ENCODE peak calls at places on chromosomes 12 and 14, in nine cellular contexts. X, J, U, W, A, F, R, H and T are unnamed samples.
A peak's percentile ranks its signal among the peaks of the same experiment; 100 is the strongest.

GRCh38 chr12:93177208-93178153 is 200.2 kb upstream of the NUDT4 start:
- DNase-seq in R (no peak), A (no peak), W (peak; percentile 5), F (no peak), J (no peak), X (no peak), U (no peak), H (peak; percentile 45), T (no peak)

GRCh38 chr12:49189731-49190314 is 943 bp upstream of the TUBA1A start:
- DNase-seq in J (no peak), F (no peak), A (no peak), H (no peak), R (no peak), X (no peak), W (no peak), U (no peak), T (no peak)

GRCh38 chr14:76919811-76920571 is 93.8 kb downstream of the LRRC74A start:
- DNase-seq in A (peak; percentile 67), H (peak; percentile 87), X (no peak), F (no peak), U (peak; percentile 86), W (peak; percentile 77), R (no peak), J (peak; percentile 53), T (no peak)

GRCh38 chr12:48972213-48973021 is 882 bp upstream of the WNT10B start:
- DNase-seq in A (peak; percentile 38), U (peak; percentile 38), W (peak; percentile 71), R (no peak), H (no peak), J (no peak), F (no peak), X (no peak), T (no peak)

GRCh38 chr14:53924754-53925153 is 31.9 kb downstream of the BMP4 start:
- DNase-seq in R (no peak), U (no peak), W (peak; percentile 22), H (peak; percentile 73), J (peak; percentile 95), X (peak; percentile 10), A (no peak), F (no peak), T (no peak)

GRCh38 chr14:20460458-20461229 is 590 bp downstream of the PIP4P1 start:
- DNase-seq in A (peak; percentile 76), F (no peak), H (peak; percentile 81), X (no peak), U (no peak), J (peak; percentile 35), R (peak; percentile 64), W (peak; percentile 20), T (peak; percentile 73)

GRCh38 chr14:55843718-55844403 is 263.9 kb downstream of the KTN1 start:
- DNase-seq in U (no peak), X (no peak), W (peak; percentile 38), H (no peak), R (no peak), J (peak; percentile 57), F (no peak), A (no peak), T (no peak)

GRCh38 chr12:131009595-131010270 is 56.0 kb downstream of the ADGRD1 start:
- DNase-seq in X (no peak), H (no peak), R (no peak), W (no peak), A (no peak), F (no peak), J (no peak), U (no peak), T (no peak)

GRCh38 chr12:113359133-113359938 is 949 bp downstream of the PLBD2 start:
- DNase-seq in W (peak; percentile 52), R (no peak), A (no peak), X (no peak), F (no peak), H (no peak), U (no peak), J (peak; percentile 23), T (no peak)

GRCh38 chr14:20644520-20644919 is 3.0 kb upstream of the OR6S1 start:
- DNase-seq in A (no peak), F (no peak), H (no peak), X (no peak), R (no peak), U (no peak), W (no peak), J (no peak), T (no peak)

GRCh38 chr12:89690925-89691324 is 17.7 kb downstream of the ATP2B1 start:
- DNase-seq in U (no peak), R (no peak), F (no peak), H (no peak), X (no peak), W (peak; percentile 51), J (no peak), A (no peak), T (no peak)

GRCh38 chr14:75559451-75560187 is 18.8 kb upstream of the FLVCR2 start:
- DNase-seq in X (no peak), J (peak; percentile 80), A (no peak), U (no peak), W (peak; percentile 75), R (peak; percentile 21), H (peak; percentile 57), F (no peak), T (no peak)

GRCh38 chr12:49962861-49963765 is 1.4 kb downstream of the AQP5 start:
- DNase-seq in J (peak; percentile 91), F (peak; percentile 63), H (no peak), R (no peak), W (peak; percentile 31), U (no peak), A (no peak), X (peak; percentile 29), T (no peak)

GRCh38 chr12:15719230-15719629 is 70.0 kb downstream of the EPS8 start:
- DNase-seq in R (no peak), X (no peak), J (peak; percentile 34), A (no peak), W (peak; percentile 75), U (no peak), H (no peak), F (no peak), T (no peak)

GRCh38 chr12:15716566-15716965 is 72.6 kb downstream of the EPS8 start:
- DNase-seq in F (no peak), H (no peak), R (no peak), X (no peak), U (no peak), J (no peak), W (no peak), A (no peak), T (no peak)

GRCh38 chr12:15721716-15722115 is 67.5 kb downstream of the EPS8 start:
- DNase-seq in F (no peak), J (no peak), H (no peak), X (no peak), R (no peak), W (peak; percentile 73), A (no peak), U (no peak), T (no peak)

GRCh38 chr12:15720299-15720698 is 68.9 kb downstream of the EPS8 start:
- DNase-seq in J (no peak), W (peak; percentile 50), U (no peak), A (no peak), X (no peak), R (no peak), H (no peak), F (no peak), T (no peak)

GRCh38 chr12:15717940-15718567 is 71.1 kb downstream of the EPS8 start:
- DNase-seq in W (no peak), X (peak; percentile 40), U (no peak), A (no peak), F (no peak), R (no peak), J (peak; percentile 56), H (no peak), T (no peak)
- TF ChIP-seq EZH2phosphoT487 in W (no peak), X (no peak), U (no peak), A (no peak), F (no peak), R (no peak), J (no peak), H (no peak), T (no peak)

DNA sequence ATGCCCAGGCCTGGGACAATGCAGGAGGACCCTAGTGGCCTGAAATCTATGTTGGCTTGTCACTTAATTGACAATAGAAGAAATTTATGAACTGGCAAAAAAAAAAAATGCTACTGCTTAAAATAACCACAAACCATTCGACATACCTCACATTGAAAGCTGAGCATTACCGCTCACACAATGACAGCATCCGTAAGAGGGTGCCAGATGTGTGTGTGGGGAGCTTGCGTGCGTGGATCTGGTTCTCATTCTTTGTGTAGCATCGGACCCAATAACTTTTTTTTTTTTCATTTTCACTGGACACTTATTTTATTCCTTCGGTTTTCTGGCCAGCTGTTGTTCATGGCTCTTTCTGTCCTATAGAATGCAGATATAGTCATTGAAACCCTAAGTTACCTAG is 216.7 kb downstream of the VRK1 start:
- DNase-seq in J (no peak), X (no peak), F (no peak), U (no peak), A (no peak), H (no peak), W (no peak), R (no peak), T (no peak)
- H3K27ac ChIP-seq in J (no peak overlapping the region), X (no peak overlapping the region), F (no peak overlapping the region), U (no peak overlapping the region), A (no peak overlapping the region), H (no peak overlapping the region), W (no peak overlapping the region), R (no peak overlapping the region), T (no peak overlapping the region)

GRCh38 chr14:57136669-57137068 is 132.0 kb downstream of the EXOC5 start:
- DNase-seq in F (no peak), U (no peak), W (no peak), X (no peak), J (no peak), H (no peak), R (no peak), A (peak; percentile 18), T (no peak)
- TF ChIP-seq EZH2phosphoT487 in F (no peak), U (no peak), W (no peak), X (no peak), J (no peak), H (no peak), R (no peak), A (no peak), T (no peak)

DNA sequence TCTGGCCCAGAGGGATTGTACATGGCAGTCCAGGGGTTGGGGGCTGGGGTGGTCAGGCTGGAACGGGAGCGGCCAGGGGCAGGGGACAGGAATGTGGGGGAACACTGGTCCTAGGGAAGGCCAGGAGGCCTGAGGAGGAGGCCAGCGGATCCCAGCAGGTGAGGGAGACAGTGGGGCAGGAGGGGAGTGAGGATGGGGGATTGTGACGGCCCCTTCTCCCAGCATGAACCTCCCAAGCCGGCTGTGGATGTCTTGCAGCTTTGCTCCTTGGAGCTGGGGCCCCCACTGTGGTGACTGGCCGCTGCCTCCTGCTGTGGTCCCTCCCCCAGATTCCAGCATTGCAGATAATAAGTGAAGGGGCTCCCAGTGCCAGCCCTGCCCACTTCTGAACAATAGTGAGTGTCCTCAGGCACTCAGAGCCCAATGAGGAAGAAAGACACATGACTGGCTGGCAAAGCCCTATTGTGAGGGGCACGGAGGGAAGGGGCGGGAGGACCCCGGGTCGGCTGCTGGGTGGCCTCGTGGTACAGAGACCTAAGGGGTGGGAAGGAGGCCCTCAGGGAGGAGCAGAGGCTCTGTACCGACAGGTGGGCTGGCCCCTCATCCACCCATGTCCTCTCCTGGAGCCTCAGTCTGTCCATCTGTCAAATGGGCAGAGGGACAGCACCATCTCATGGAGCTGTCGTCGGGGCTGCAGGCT is 215.0 kb downstream of the KIF26A start:
- DNase-seq in H (no peak), U (no peak), F (no peak), J (no peak), A (no peak), X (no peak), W (no peak), R (no peak), T (no peak)
- H3K27ac ChIP-seq in H (no peak overlapping the region), U (no peak overlapping the region), F (no peak overlapping the region), J (no peak overlapping the region), A (no peak overlapping the region), X (no peak overlapping the region), W (no peak overlapping the region), R (no peak overlapping the region), T (no peak overlapping the region)